ENCODE peak calls at places on chromosomes 2 and 18, in five cellular contexts. A is T-helper 2 cell; B is stimulated activated CD8-positive, alpha-beta memory T cell treated with anti-CD3 and anti-CD28 coated beads, Interleukin-4, amount 100 ng/mL, for 24 hours; Y is GM04504; P is A549. R is an unnamed sample.

GRCh38 chr18:3625717-3626091 is 175.7 kb downstream of the TGIF1 start:
- DNase-seq in A (no peak), B (no peak), Y (no peak), P (no peak), R (no peak)

GRCh38 chr2:3423492-3424170 is 44.1 kb downstream of the TRAPPC12 start:
- DNase-seq in A (peak), B (peak), Y (peak), P (peak), R (peak)

GRCh38 chr18:59026364-59026763 is 113.3 kb upstream of the SEC11C start:
- DNase-seq in A (no peak), B (no peak), Y (no peak), P (no peak), R (no peak)

GRCh38 chr2:41136966-41137494 is 685.1 kb upstream of the SLC8A1 start:
- DNase-seq in A (peak), B (no peak), Y (no peak), P (no peak), R (no peak)

GRCh38 chr18:55821219-55821618 is 233.2 kb upstream of the TCF4 start:
- DNase-seq in A (no peak), B (no peak), Y (no peak), P (no peak), R (no peak)

GRCh38 chr2:111694690-111695089 is 189.3 kb downstream of the ANAPC1 start:
- DNase-seq in A (no peak), B (no peak), Y (peak), P (no peak), R (no peak)

GRCh38 chr2:26873584-26873983 is 25.7 kb downstream of the DPYSL5 start:
- DNase-seq in A (no peak), B (no peak), Y (no peak), P (no peak), R (no peak)

GRCh38 chr2:109239720-109240119 is 110.7 kb downstream of the SH3RF3 start:
- DNase-seq in A (no peak), B (no peak), Y (no peak), P (no peak), R (no peak)

GRCh38 chr2:186498834-186499233 is 12.8 kb downstream of the ZC3H15 start:
- DNase-seq in A (no peak), B (no peak), Y (no peak), P (no peak), R (no peak)

GRCh38 chr2:20576598-20577115 is 74.2 kb downstream of the HS1BP3 start:
- DNase-seq in A (peak), B (no peak), Y (no peak), P (no peak), R (peak)

GRCh38 chr2:156483741-156484173 is 47.6 kb downstream of the GPD2 start:
- DNase-seq in A (peak), B (no peak), Y (no peak), P (no peak), R (no peak)

GRCh38 chr18:44625367-44625766 is 55.3 kb upstream of the SETBP1 start:
- DNase-seq in A (no peak), B (no peak), Y (no peak), P (no peak), R (no peak)

GRCh38 chr18:816088-816653 is 4.1 kb upstream of the YES1 start:
- DNase-seq in A (no peak), B (no peak), Y (no peak), P (no peak), R (no peak)

GRCh38 chr2:149561309-149561926 is 26.2 kb downstream of the MMADHC start:
- DNase-seq in A (peak), B (no peak), Y (no peak), P (no peak), R (no peak)

GRCh38 chr2:66364495-66364992 is 70.4 kb upstream of the MEIS1 start:
- DNase-seq in A (no peak), B (no peak), Y (peak), P (no peak), R (no peak)

GRCh38 chr2:21599417-21599816 is 475.6 kb downstream of the TDRD15 start:
- DNase-seq in A (no peak), B (no peak), Y (no peak), P (no peak), R (no peak)

GRCh38 chr2:16664809-16665745 is 557 bp downstream of the CYRIA start:
- DNase-seq in A (no peak), B (no peak), Y (no peak), P (peak), R (no peak)

GRCh38 chr2:183998797-183999190 is 599.5 kb upstream of the ZNF804A start:
- DNase-seq in A (no peak), B (no peak), Y (no peak), P (no peak), R (no peak)

GRCh38 chr2:105038383-105039061 is 653 bp downstream of the MRPS9 start:
- DNase-seq in A (no peak), B (no peak), Y (no peak), P (peak), R (no peak)